ENCODE peak calls at places on chromosomes 7 and 10, in eight cellular contexts. M is brain microvascular endothelial cell; T is psoas muscle; F is IMR-90; H is stomach; G is neural progenitor cell; I is aorta; Z is naive thymus-derived CD4-positive, alpha-beta T cell. S is an unnamed sample. For H3K27me3, the result is how much of the 10 kb centered on the place peaks cover.

GRCh38 chr7:105024734-105025133 is 10.7 kb downstream of the KMT2E start:
- DNase-seq in M (no peak), T (no peak), F (peak), H (no peak), G (no peak), I (no peak), Z (no peak), S (no peak)

GRCh38 chr10:60114765-60115586 is 208.6 kb upstream of the CCDC6 start:
- DNase-seq in M (peak), T (no peak), F (peak), H (no peak), G (peak), I (no peak), Z (peak), S (no peak)

GRCh38 chr10:35961501-35961900 is 319.4 kb upstream of the FZD8 start:
- DNase-seq in M (peak), T (no peak), F (peak), H (no peak), G (no peak), I (no peak), Z (no peak), S (no peak)

GRCh38 chr10:47287365-47287802 is 12.6 kb upstream of the GDF10 start:
- DNase-seq in M (no peak), T (no peak), F (no peak), H (no peak), G (no peak), I (peak), Z (no peak), S (peak)

GRCh38 chr10:119412831-119413737 is 129.4 kb downstream of the RGS10 start:
- DNase-seq in M (no peak), T (no peak), F (peak), H (no peak), G (peak), I (no peak), Z (no peak), S (no peak)

GRCh38 chr10:133461841-133462240 is 8.1 kb downstream of the SCART1 start:
- DNase-seq in M (no peak), T (no peak), F (no peak), H (no peak), G (no peak), I (no peak), Z (no peak), S (no peak)

GRCh38 chr7:29486191-29486700 is 77.4 kb upstream of the PRR15 start:
- DNase-seq in M (no peak), T (no peak), F (no peak), H (no peak), G (no peak), I (no peak), Z (no peak), S (no peak)

GRCh38 chr10:33703897-33704825 is 369.7 kb upstream of the NRP1 start:
- DNase-seq in M (no peak), T (no peak), F (peak), H (no peak), G (peak), I (no peak), Z (no peak), S (peak)

GRCh38 chr7:135169141-135169935 is 1.2 kb downstream of the CYREN start:
- DNase-seq in M (peak), T (peak), F (peak), H (no peak), G (peak), I (peak), Z (no peak), S (peak)

GRCh38 chr10:112471878-112472487 is 25.0 kb downstream of the VTI1A start:
- DNase-seq in M (no peak), T (no peak), F (peak), H (no peak), G (peak), I (no peak), Z (peak), S (no peak)

GRCh38 chr7:45661302-45661995 is 87.3 kb downstream of the ADCY1 start:
- DNase-seq in M (no peak), T (no peak), F (no peak), H (peak), G (no peak), I (no peak), Z (no peak), S (no peak)

GRCh38 chr10:51926336-51926735 is 226.9 kb upstream of the CSTF2T start:
- DNase-seq in M (no peak), T (no peak), F (no peak), H (no peak), G (no peak), I (no peak), Z (no peak), S (no peak)

GRCh38 chr10:85614981-85615380 is 751.6 kb downstream of the GRID1 start:
- DNase-seq in M (no peak), T (no peak), F (no peak), H (no peak), G (no peak), I (no peak), Z (no peak), S (no peak)

GRCh38 chr10:77877461-77878344 is 48.9 kb downstream of the DLG5 start:
- DNase-seq in M (peak), T (peak), F (peak), H (peak), G (peak), I (peak), Z (no peak), S (peak)

GRCh38 chr7:122304604-122304975 is at the start of gene FEZF1:
- DNase-seq in M (no peak), T (no peak), F (no peak), H (no peak), G (peak), I (no peak), Z (no peak), S (no peak)

GRCh38 chr10:76779821-76780281 is 857.8 kb downstream of the KCNMA1 start:
- DNase-seq in M (no peak), T (no peak), F (no peak), H (no peak), G (peak), I (no peak), Z (no peak), S (no peak)

GRCh38 chr10:76788093-76788811 is 849.4 kb downstream of the KCNMA1 start:
- DNase-seq in M (no peak), T (no peak), F (no peak), H (no peak), G (no peak), I (no peak), Z (no peak), S (no peak)

GRCh38 chr10:76786673-76787072 is 850.9 kb downstream of the KCNMA1 start:
- DNase-seq in M (no peak), T (no peak), F (no peak), H (no peak), G (no peak), I (no peak), Z (no peak), S (no peak)

GRCh38 chr10:76779163-76779820 is 858.3 kb downstream of the KCNMA1 start:
- DNase-seq in M (peak), T (no peak), F (peak), H (no peak), G (peak), I (no peak), Z (no peak), S (no peak)

GRCh38 chr10:76784076-76784475 is 853.5 kb downstream of the KCNMA1 start:
- DNase-seq in M (no peak), T (no peak), F (no peak), H (no peak), G (no peak), I (no peak), Z (no peak), S (no peak)
- H3K27ac ChIP-seq in M (no peak), T (no peak), F (no peak), H (no peak), G (no peak), I (no peak), Z (no peak), S (no peak)

GRCh38 chr7:73968511-73968910 is 59.5 kb upstream of the ELN start:
- DNase-seq in M (no peak), T (no peak), F (no peak), H (no peak), G (no peak), I (peak), Z (no peak), S (no peak)
- H3K27me3 ChIP-seq in M (under half), T (under half), F (under half), H (under half), G (under half), I (under half), Z (under half), S (under half)

DNA sequence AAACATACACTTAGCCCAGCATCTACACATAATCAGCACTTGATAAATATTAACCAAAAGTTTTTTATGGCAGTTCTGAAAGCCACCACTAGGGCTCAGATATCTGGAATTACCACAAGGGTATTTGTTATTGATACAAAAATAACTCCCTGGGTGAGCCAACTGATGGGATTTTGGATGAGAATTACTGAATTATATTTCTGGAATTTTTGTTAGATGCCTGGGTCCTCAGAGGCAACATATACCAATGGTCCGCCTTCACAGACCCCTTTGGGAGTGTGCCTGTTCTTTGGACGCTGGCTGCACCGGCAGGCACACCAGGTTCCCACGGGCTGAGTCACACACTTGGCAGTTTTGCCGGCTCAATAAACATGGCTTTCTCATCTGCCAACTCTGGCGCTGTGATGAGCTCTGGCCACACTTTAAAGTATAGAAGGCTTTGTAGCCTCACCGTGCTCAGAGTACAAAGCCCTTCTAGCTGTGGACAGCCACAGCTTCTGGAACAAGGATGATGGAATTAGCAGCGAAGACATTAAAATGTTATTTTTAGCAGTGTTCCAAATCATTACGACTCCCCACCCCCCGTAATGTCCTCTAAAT is 24.5 kb upstream of the EEPD1 start:
- DNase-seq in M (peak), T (peak), F (peak), H (peak), G (no peak), I (peak), Z (no peak), S (peak)
- H3K27ac ChIP-seq in M (peak), T (peak), F (peak), H (peak), G (no peak), I (peak), Z (no peak), S (peak)

GRCh38 chr10:117159390-117159789 is 21.3 kb upstream of the VAX1 start:
- DNase-seq in M (no peak), T (no peak), F (no peak), H (no peak), G (peak), I (no peak), Z (no peak), S (no peak)
- H3K27me3 ChIP-seq in M (half or more), T (half or more), F (half or more), H (under half), G (half or more), I (under half), Z (under half), S (under half)

GRCh38 chr7:94400022-94400421 is 5.3 kb downstream of the COL1A2 start:
- DNase-seq in M (no peak), T (no peak), F (no peak), H (no peak), G (no peak), I (peak), Z (no peak), S (no peak)
- H3K27ac ChIP-seq in M (peak), T (no peak), F (peak), H (peak), G (no peak), I (peak), Z (no peak), S (no peak)

GRCh38 chr7:151250181-151251095 is 1.9 kb upstream of the SMARCD3 start:
- DNase-seq in M (no peak), T (peak), F (no peak), H (no peak), G (no peak), I (no peak), Z (no peak), S (no peak)
- H3K27me3 ChIP-seq in M (under half), T (under half), F (under half), H (under half), G (half or more), I (under half), Z (under half), S (under half)